ENCODE peak calls at places on chromosomes 2 and 18, in four cellular contexts. N is KBM-7; Y is aorta; G is activated T-helper 1 cell treated with anti-CD3 and anti-CD28 coated beads, Interleukin-12 subunit alpha, Interleukin-12 subunit beta, Interleukin-2, Interleukin-4 antibody, amounts not matched to agents 30 ng/mL and 10 ng/mL and 1 ng/mL, durations not matched to agents 14 hours and 24 hours and 36 hours. F is an unnamed sample.

GRCh38 chr2:159439421-159439820 is 152.9 kb upstream of the WDSUB1 start:
- DNase-seq in N (no peak), Y (no peak), G (no peak), F (no peak)

GRCh38 chr2:229445501-229446294 is 174.6 kb upstream of the PID1 start:
- DNase-seq in N (no peak), Y (peak; percentile 66), G (no peak), F (no peak)

GRCh38 chr2:9152975-9153402 is 53.6 kb upstream of the ASAP2 start:
- DNase-seq in N (no peak), Y (peak; percentile 43), G (no peak), F (no peak)

GRCh38 chr2:37983719-37984118 is 58.6 kb downstream of the RMDN2 start:
- DNase-seq in N (no peak), Y (no peak), G (no peak), F (no peak)

GRCh38 chr2:160175169-160176130 is 24.6 kb downstream of the ITGB6 start:
- DNase-seq in N (no peak), Y (no peak), G (no peak), F (no peak)

GRCh38 chr2:9497017-9497416 is 22.7 kb downstream of the IAH1 start:
- DNase-seq in N (no peak), Y (no peak), G (no peak), F (no peak)

GRCh38 chr2:195674491-195675226 is 17.6 kb downstream of the SLC39A10 start:
- DNase-seq in N (no peak), Y (no peak), G (no peak), F (no peak)

GRCh38 chr2:16471031-16471430 is 194.6 kb downstream of the CYRIA start:
- DNase-seq in N (no peak), Y (no peak), G (no peak), F (no peak)

GRCh38 chr2:182550234-182550633 is 123.4 kb upstream of the PDE1A start:
- DNase-seq in N (no peak), Y (no peak), G (no peak), F (no peak)

GRCh38 chr2:64405476-64406406 is 48.2 kb upstream of the LGALSL start:
- DNase-seq in N (peak; percentile 21), Y (no peak), G (no peak), F (no peak)

GRCh38 chr2:100801402-100801801 is 18.5 kb upstream of the NPAS2 start:
- DNase-seq in N (no peak), Y (no peak), G (no peak), F (no peak)

GRCh38 chr2:242024751-242025355 is 155.3 kb downstream of the RTP5 start:
- DNase-seq in N (no peak), Y (peak; percentile 12), G (no peak), F (no peak)

GRCh38 chr2:226211439-226211838 is 588.2 kb downstream of the IRS1 start:
- DNase-seq in N (no peak), Y (no peak), G (no peak), F (peak; percentile 18)

GRCh38 chr2:21118302-21118920 is 5.4 kb upstream of the TDRD15 start:
- DNase-seq in N (peak; percentile 65), Y (no peak), G (no peak), F (peak; percentile 36)

GRCh38 chr2:230758566-230759480 is 46.2 kb downstream of the CAB39 start:
- DNase-seq in N (peak; percentile 83), Y (no peak), G (no peak), F (no peak)

GRCh38 chr2:209719034-209719433 is 52.6 kb upstream of the UNC80 start:
- DNase-seq in N (no peak), Y (no peak), G (no peak), F (no peak)

GRCh38 chr2:3643371-3644245 is 14.4 kb upstream of the ALLC start:
- DNase-seq in N (no peak), Y (no peak), G (no peak), F (no peak)

GRCh38 chr2:120404274-120404673 is 58.3 kb downstream of the INHBB start:
- DNase-seq in N (no peak), Y (no peak), G (no peak), F (no peak)

GRCh38 chr2:188193230-188193629 is 98.4 kb upstream of the GULP1 start:
- DNase-seq in N (no peak), Y (no peak), G (no peak), F (no peak)

GRCh38 chr2:45755585-45756330 is 104.3 kb downstream of the PRKCE start:
- DNase-seq in N (no peak), Y (no peak), G (no peak), F (no peak)

GRCh38 chr18:68033466-68033865 is 516.9 kb upstream of the DSEL start:
- DNase-seq in N (no peak), Y (no peak), G (no peak), F (no peak)

F was measured in HAP-1.